ENCODE peak calls at places on chromosomes 12 and 14, in eight cellular contexts. G is IMR-90; Y is stimulated activated CD8-positive, alpha-beta memory T cell treated with anti-CD3 and anti-CD28 coated beads, Interleukin-4, amount 100 ng/mL, for 1 hour; O is anterior cingulate cortex; P is heart right ventricle; K is activated CD4-positive, alpha-beta T cell treated with anti-CD3 and anti-CD28 coated beads, Interleukin-2, amount 50 U/mL, for 24 hours; Q is neural crest cell; A is HEK293T. F is an unnamed sample.
A peak's percentile ranks its signal among the peaks of the same experiment; 100 is the strongest.

GRCh38 chr12:104835317-104835716 is 122.8 kb downstream of the SLC41A2 start:
- DNase-seq in K (no peak), A (no peak), P (no peak), O (no peak), G (no peak), Q (no peak), Y (no peak), F (no peak)

GRCh38 chr12:24808651-24809050 is 140.2 kb downstream of the BCAT1 start:
- DNase-seq in A (no peak), G (no peak), K (no peak), O (no peak), Q (no peak), Y (no peak), P (no peak), F (no peak)

GRCh38 chr12:55017421-55017820 is 2.4 kb upstream of the NEUROD4 start:
- DNase-seq in G (no peak), Y (no peak), A (no peak), O (no peak), K (no peak), Q (no peak), P (no peak), F (peak; percentile 29)

GRCh38 chr14:92937229-92937937 is 14.4 kb downstream of the CHGA start:
- DNase-seq in G (no peak), Q (no peak), A (no peak), Y (no peak), O (no peak), P (no peak), K (no peak), F (no peak)

GRCh38 chr14:24741871-24742270 is 107.9 kb upstream of the GZMB start:
- DNase-seq in Y (no peak), A (no peak), Q (no peak), P (no peak), G (peak; percentile 15), O (no peak), K (no peak), F (no peak)

GRCh38 chr14:96681826-96682225 is 115.4 kb upstream of the VRK1 start:
- DNase-seq in G (peak; percentile 24), A (no peak), Q (no peak), O (no peak), Y (no peak), K (no peak), P (no peak), F (no peak)

GRCh38 chr12:43964966-43965365 is 129.1 kb downstream of the TMEM117 start:
- DNase-seq in Q (no peak), P (no peak), Y (no peak), O (no peak), G (peak; percentile 69), A (no peak), K (no peak), F (no peak)

GRCh38 chr12:131380220-131380957 is 330.5 kb upstream of the SFSWAP start:
- DNase-seq in O (no peak), Q (no peak), A (no peak), K (no peak), G (no peak), P (no peak), Y (no peak), F (no peak)

GRCh38 chr14:59207506-59207933 is 19.1 kb downstream of the DAAM1 start:
- DNase-seq in P (no peak), Q (no peak), G (no peak), A (no peak), K (no peak), O (no peak), Y (no peak), F (no peak)

GRCh38 chr14:68363841-68364711 is 428.8 kb downstream of the ZFP36L1 start:
- DNase-seq in P (peak; percentile 55), A (peak; percentile 56), Y (no peak), O (peak; percentile 44), Q (peak; percentile 76), G (peak; percentile 62), K (no peak), F (peak; percentile 68)

GRCh38 chr12:10385181-10385613 is 4.6 kb downstream of the KLRK1 start:
- DNase-seq in A (no peak), Y (no peak), Q (no peak), G (peak; percentile 81), K (no peak), O (no peak), P (no peak), F (no peak)

F was measured in WTC11.